ENCODE peak calls at places on chromosomes 12 and 14, in six cellular contexts. S is heart right ventricle; D is HepG2; N is stimulated activated CD4-positive, alpha-beta T cell treated with anti-CD3 and anti-CD28 coated beads, Interleukin-2, amount 100 ng/mL, for 24 hours; G is midbrain; M is BJ. Q is an unnamed sample.

GRCh38 chr12:103102225-103102744 is 144.8 kb downstream of the ASCL1 start:
- DNase-seq in M (no peak), S (no peak), D (no peak), G (no peak), N (no peak), Q (no peak)

GRCh38 chr12:25648460-25648859 is 95.4 kb upstream of the LMNTD1 start:
- DNase-seq in G (peak; percentile 34), S (peak; percentile 35), D (no peak), N (no peak), M (peak; percentile 46), Q (peak; percentile 52)

GRCh38 chr12:98645572-98646067 is 530 bp downstream of the APAF1 start:
- DNase-seq in G (no peak), N (peak; percentile 21), M (no peak), D (no peak), S (no peak), Q (no peak)

GRCh38 chr12:442235-442884 is 17.4 kb upstream of the B4GALNT3 start:
- DNase-seq in N (peak; percentile 61), M (no peak), S (no peak), G (peak; percentile 65), D (peak; percentile 36), Q (no peak)

GRCh38 chr14:63501429-63501828 is 41.7 kb downstream of the PPP2R5E start:
- DNase-seq in D (no peak), N (no peak), M (no peak), G (no peak), S (no peak), Q (no peak)

GRCh38 chr14:52279405-52279804 is 11.9 kb downstream of the PTGDR start:
- DNase-seq in G (no peak), S (no peak), D (no peak), M (peak; percentile 23), N (no peak), Q (no peak)

GRCh38 chr12:110243227-110243626 is 37.8 kb upstream of the ATP2A2 start:
- DNase-seq in N (no peak), S (no peak), M (no peak), D (no peak), G (no peak), Q (no peak)

GRCh38 chr14:50768693-50769092 is 62.3 kb downstream of the NIN start:
- DNase-seq in M (no peak), N (no peak), G (no peak), D (no peak), S (no peak), Q (no peak)

GRCh38 chr12:54526800-54527630 is 22.4 kb upstream of the PDE1B start:
- DNase-seq in N (peak; percentile 55), S (peak; percentile 32), G (peak; percentile 66), D (peak; percentile 23), M (no peak), Q (no peak)

GRCh38 chr14:84343637-84344036 is 1186.3 kb upstream of the FLRT2 start:
- DNase-seq in M (no peak), G (no peak), D (no peak), S (no peak), N (no peak), Q (no peak)

GRCh38 chr12:64385468-64385867 is 5.1 kb downstream of the C12orf56 start:
- DNase-seq in S (no peak), N (peak; percentile 51), G (no peak), M (no peak), D (no peak), Q (no peak)

GRCh38 chr12:55446334-55446733 is 2.5 kb downstream of the OR6C2 start:
- DNase-seq in S (no peak), D (peak; percentile 29), N (no peak), G (no peak), M (no peak), Q (no peak)

GRCh38 chr12:122081108-122081696 is 2.6 kb downstream of the MLXIP start:
- DNase-seq in G (no peak), S (no peak), N (no peak), D (no peak), M (no peak), Q (peak; percentile 33)

GRCh38 chr14:33958616-33959226 is 7.8 kb upstream of the EGLN3 start:
- DNase-seq in N (no peak), M (no peak), D (no peak), S (no peak), G (no peak), Q (no peak)

GRCh38 chr14:69481815-69482568 is 2.5 kb upstream of the PLEKHD1 start:
- DNase-seq in M (no peak), S (no peak), G (no peak), D (no peak), N (no peak), Q (no peak)

GRCh38 chr12:6375269-6376078 is at the start of gene SCNN1A:
- DNase-seq in G (no peak), N (no peak), S (no peak), M (no peak), D (no peak), Q (no peak)

GRCh38 chr12:82966160-82966559 is 279.5 kb downstream of the TMTC2 start:
- DNase-seq in D (no peak), S (no peak), G (no peak), M (no peak), N (no peak), Q (no peak)

GRCh38 chr12:111453071-111453989 is 47.6 kb downstream of the SH2B3 start:
- DNase-seq in G (peak; percentile 33), D (no peak), N (no peak), M (no peak), S (no peak), Q (no peak)

GRCh38 chr12:80864046-80864735 is 73.5 kb downstream of the LIN7A start:
- DNase-seq in G (no peak), S (no peak), M (no peak), D (no peak), N (no peak), Q (no peak)

GRCh38 chr12:115722181-115722580 is 555.3 kb downstream of the MED13L start:
- DNase-seq in S (no peak), M (no peak), D (no peak), G (no peak), N (no peak), Q (no peak)

GRCh38 chr12:52058631-52059324 is 7.5 kb downstream of the NR4A1 start:
- DNase-seq in D (no peak), G (peak; percentile 28), N (no peak), M (no peak), S (no peak), Q (peak; percentile 87)